ENCODE peak calls at places on chromosomes 2 and 18, in four cellular contexts. O is CD8-positive, alpha-beta memory T cell; N is left ventricle myocardium inferior; I is uterus. H is an unnamed sample.

GRCh38 chr18:36503477-36503876 is 206.0 kb downstream of the FHOD3 start:
- DNase-seq in O (no peak), N (no peak), I (no peak), H (no peak)

GRCh38 chr2:150339951-150340350 is 147.5 kb downstream of the RND3 start:
- DNase-seq in O (no peak), N (no peak), I (no peak), H (no peak)

GRCh38 chr2:111118455-111119003 is 2.2 kb upstream of the BCL2L11 start:
- DNase-seq in O (no peak), N (peak), I (no peak), H (peak)

GRCh38 chr18:9522952-9523351 is 47.6 kb downstream of the RALBP1 start:
- DNase-seq in O (no peak), N (no peak), I (no peak), H (no peak)

GRCh38 chr2:108534577-108535379 is 508 bp downstream of the LIMS1 start:
- DNase-seq in O (peak), N (peak), I (peak), H (no peak)

GRCh38 chr2:178386951-178387602 is 63.9 kb downstream of the PRKRA start:
- DNase-seq in O (no peak), N (no peak), I (no peak), H (no peak)

GRCh38 chr2:226790436-226790835 is 9.2 kb downstream of the IRS1 start:
- DNase-seq in O (no peak), N (no peak), I (no peak), H (no peak)

GRCh38 chr2:216151313-216152030 is 42.3 kb downstream of the XRCC5 start:
- DNase-seq in O (no peak), N (no peak), I (no peak), H (no peak)

GRCh38 chr18:34223164-34223892 is 1.4 kb downstream of the NOL4 start:
- DNase-seq in O (no peak), N (no peak), I (no peak), H (no peak)

GRCh38 chr18:48800877-48801727 is 149.7 kb downstream of the SMAD7 start:
- DNase-seq in O (no peak), N (peak), I (peak), H (peak)

GRCh38 chr2:134443814-134444480 is 190.1 kb downstream of the MGAT5 start:
- DNase-seq in O (no peak), N (no peak), I (no peak), H (no peak)

GRCh38 chr2:209663149-209663548 is 108.5 kb upstream of the UNC80 start:
- DNase-seq in O (no peak), N (no peak), I (no peak), H (no peak)

GRCh38 chr2:121256720-121257475 is 28.1 kb downstream of the TFCP2L1 start:
- DNase-seq in O (no peak), N (no peak), I (no peak), H (no peak)

GRCh38 chr2:34365937-34366336 is 766.8 kb upstream of the FAM98A start:
- DNase-seq in O (no peak), N (no peak), I (no peak), H (no peak)

GRCh38 chr2:239831272-239831731 is 193.8 kb downstream of the NDUFA10 start:
- DNase-seq in O (no peak), N (peak), I (no peak), H (peak)

GRCh38 chr2:26144031-26144430 is 28.9 kb upstream of the GAREM2 start:
- DNase-seq in O (no peak), N (no peak), I (no peak), H (no peak)

GRCh38 chr2:26148501-26148900 is 24.4 kb upstream of the GAREM2 start:
- DNase-seq in O (no peak), N (no peak), I (no peak), H (no peak)

GRCh38 chr2:26141145-26141769 is 31.6 kb upstream of the GAREM2 start:
- DNase-seq in O (no peak), N (no peak), I (no peak), H (no peak)

GRCh38 chr2:26150243-26150642 is 22.6 kb upstream of the GAREM2 start:
- DNase-seq in O (no peak), N (no peak), I (no peak), H (no peak)

GRCh38 chr2:26144953-26145680 is 27.8 kb upstream of the GAREM2 start:
- DNase-seq in O (peak), N (peak), I (peak), H (no peak)
- H3K4me3 ChIP-seq in O (no peak), N (no peak), I (no peak), H (no peak)

DNA sequence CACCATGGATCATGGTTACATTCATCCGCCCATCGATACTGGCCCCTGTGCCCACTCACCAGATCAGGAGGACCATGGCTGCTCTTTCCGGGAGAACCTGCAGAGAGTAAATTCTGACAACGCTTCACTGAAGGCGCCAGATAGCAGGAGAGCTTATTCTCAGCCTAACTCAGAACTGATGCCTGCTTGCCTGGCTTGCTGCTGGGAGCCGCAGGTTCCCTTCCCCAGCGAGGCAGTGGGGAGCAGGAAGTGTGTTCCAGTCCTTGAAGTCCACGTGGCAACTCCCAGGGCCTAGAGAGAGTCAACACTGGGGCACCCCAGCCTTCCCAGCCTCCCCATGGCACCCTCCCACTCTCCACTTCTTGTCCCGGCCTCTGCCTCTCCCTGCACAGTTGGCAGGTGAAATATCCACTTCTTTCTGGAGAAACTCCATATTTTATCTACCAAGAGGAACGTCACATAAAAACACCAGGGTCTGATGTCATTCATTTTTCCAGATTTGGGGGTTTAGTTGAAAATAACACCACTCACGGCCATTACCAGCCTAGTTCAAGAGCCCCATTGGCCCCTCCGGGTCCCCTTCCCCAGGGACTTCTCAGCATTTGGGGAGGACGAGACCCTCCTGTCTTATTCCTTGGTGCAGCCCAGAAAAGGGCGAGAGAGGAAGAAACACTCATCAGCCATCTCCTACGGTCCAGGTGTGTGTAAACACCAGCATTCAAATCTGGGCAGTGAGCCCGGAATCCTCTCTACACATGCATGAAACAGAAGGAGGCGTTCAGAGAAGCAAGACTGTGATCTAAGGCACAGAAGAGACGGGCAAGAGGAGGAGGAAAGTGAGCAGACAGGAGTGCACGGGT is 3.5 kb upstream of the TUBB6 start:
- DNase-seq in O (no peak), N (no peak), I (peak), H (no peak)
- H3K27ac ChIP-seq in O (no peak), N (no peak), I (no peak), H (no peak)

GRCh38 chr18:58438984-58439311 is 189.9 kb downstream of the ALPK2 start:
- DNase-seq in O (no peak), N (no peak), I (no peak), H (no peak)
- H3K4me3 ChIP-seq in O (peak), N (peak), I (peak), H (no peak)

DNA sequence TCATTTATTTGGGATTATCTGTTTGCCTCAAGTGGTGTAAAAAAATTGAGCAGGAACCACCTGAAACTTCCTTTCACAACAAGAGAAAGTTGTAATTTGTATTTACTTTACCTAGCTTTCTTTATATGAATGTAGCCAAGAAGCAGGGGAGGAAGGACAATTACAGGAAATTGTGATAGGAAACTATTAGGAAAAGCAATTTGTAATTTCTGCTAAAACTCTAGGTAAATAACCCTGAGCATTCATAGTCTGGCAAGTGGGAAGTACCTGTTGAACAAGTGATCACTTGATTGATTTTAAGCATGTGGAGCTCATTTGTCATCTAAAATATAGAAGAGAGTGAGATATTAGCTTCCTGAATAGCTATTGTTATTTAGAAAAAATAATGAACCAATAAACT is 5.0 kb downstream of the TFPI start:
- DNase-seq in O (no peak), N (no peak), I (no peak), H (no peak)
- H3K27ac ChIP-seq in O (no peak), N (peak), I (peak), H (peak)

DNA sequence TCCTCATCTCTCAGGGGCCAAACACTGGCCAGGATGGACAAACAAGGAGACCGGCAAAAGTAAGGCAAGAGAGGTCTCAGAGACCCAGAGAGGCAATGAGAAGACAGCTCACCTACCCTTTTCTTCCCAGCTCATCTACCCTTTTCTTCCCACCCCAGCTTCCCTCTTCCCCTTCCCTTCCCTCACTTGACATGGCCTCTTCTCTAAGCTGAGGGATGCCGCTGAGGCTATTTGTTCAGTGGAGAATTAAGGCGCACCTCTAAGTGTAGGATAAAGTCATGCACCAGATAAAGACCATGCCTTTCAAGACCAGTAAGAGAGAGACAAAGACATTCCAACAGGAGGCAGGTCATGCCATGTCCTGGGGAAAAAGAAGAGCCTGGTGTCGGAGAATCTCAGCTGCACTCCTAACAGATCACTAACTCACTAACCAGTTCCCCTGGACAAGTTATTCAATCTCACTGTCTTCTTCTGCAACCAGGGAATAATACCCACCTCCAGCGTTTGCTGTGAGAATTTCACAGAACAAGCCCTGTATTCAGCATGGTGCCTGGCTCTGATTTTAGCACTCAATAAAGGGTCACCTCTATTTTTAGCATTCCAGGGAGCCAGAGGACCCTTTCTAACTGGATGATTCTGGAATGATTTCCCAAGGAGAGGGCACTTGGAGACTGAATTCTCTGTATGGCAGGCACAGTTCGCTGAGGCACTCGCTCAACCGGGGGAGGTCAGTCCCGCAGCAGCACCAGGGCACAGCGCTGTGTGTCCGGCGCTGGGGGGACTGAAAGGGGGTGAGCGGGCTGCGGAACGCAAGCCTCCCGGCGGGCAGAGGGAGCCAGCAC is 3.0 kb upstream of the FOSL2 start:
- DNase-seq in O (no peak), N (no peak), I (no peak), H (no peak)
- H3K4me3 ChIP-seq in O (peak), N (peak), I (peak), H (peak)

GRCh38 chr2:172426635-172427255 is 641 bp upstream of the ITGA6 start:
- DNase-seq in O (no peak), N (no peak), I (no peak), H (no peak)
- H3K27ac ChIP-seq in O (no peak), N (peak), I (peak), H (peak)

GRCh38 chr18:46152808-46153617 is 48.8 kb downstream of the HAUS1 start:
- DNase-seq in O (no peak), N (no peak), I (no peak), H (no peak)
- H3K4me3 ChIP-seq in O (no peak), N (no peak), I (no peak), H (no peak)

GRCh38 chr2:43519711-43520221 is 76.1 kb downstream of the THADA start:
- DNase-seq in O (no peak), N (no peak), I (no peak), H (no peak)

GRCh38 chr2:43522177-43522576 is 73.7 kb downstream of the THADA start:
- DNase-seq in O (no peak), N (no peak), I (no peak), H (no peak)

GRCh38 chr2:43518718-43519117 is 77.1 kb downstream of the THADA start:
- DNase-seq in O (no peak), N (no peak), I (no peak), H (no peak)

GRCh38 chr2:43521568-43521967 is 74.3 kb downstream of the THADA start:
- DNase-seq in O (no peak), N (no peak), I (no peak), H (no peak)

GRCh38 chr2:43520919-43521318 is 74.9 kb downstream of the THADA start:
- DNase-seq in O (no peak), N (no peak), I (no peak), H (no peak)
- H3K27ac ChIP-seq in O (no peak), N (no peak), I (peak), H (peak)

GRCh38 chr2:161163438-161163837 is 3.2 kb downstream of the TANK start:
- DNase-seq in O (no peak), N (no peak), I (no peak), H (no peak)
- H3K4me3 ChIP-seq in O (peak), N (no peak), I (no peak), H (no peak)

GRCh38 chr2:64998658-64999061 is 9.5 kb downstream of the SLC1A4 start:
- DNase-seq in O (no peak), N (no peak), I (no peak), H (no peak)
- H3K27ac ChIP-seq in O (no peak), N (peak), I (peak), H (peak)

H was measured in right atrium auricular region.